ENCODE peak calls at places on chromosomes 2 and 18, in seven cellular contexts. O, U, P, D, K, S and Q are unnamed samples.

GRCh38 chr2:47241715-47242114 is 86.6 kb upstream of the STPG4 start:
- DNase-seq in O (no peak), S (no peak), P (no peak), K (no peak), D (no peak), U (peak; percentile 45), Q (no peak)

GRCh38 chr18:29154758-29155725 is 978.1 kb upstream of the CDH2 start:
- DNase-seq in D (no peak), P (peak; percentile 45), S (no peak), U (no peak), K (no peak), O (no peak), Q (peak; percentile 59)

GRCh38 chr2:209917154-209917771 is 85.2 kb upstream of the RPE start:
- DNase-seq in O (no peak), S (no peak), P (no peak), D (no peak), K (no peak), U (no peak), Q (no peak)

GRCh38 chr2:86706220-86706619 is 13.9 kb upstream of the RMND5A start:
- DNase-seq in D (no peak), S (no peak), U (no peak), K (no peak), O (no peak), P (no peak), Q (no peak)

GRCh38 chr18:21662591-21662990 is 42.0 kb downstream of the ABHD3 start:
- DNase-seq in O (no peak), D (no peak), S (no peak), P (no peak), U (no peak), K (no peak), Q (no peak)

GRCh38 chr18:78638889-78639596 is 340.6 kb upstream of the SALL3 start:
- DNase-seq in K (no peak), S (no peak), O (no peak), P (no peak), U (no peak), D (peak; percentile 21), Q (peak; percentile 72)

GRCh38 chr18:43405097-43405496 is 127.8 kb upstream of the SYT4 start:
- DNase-seq in U (no peak), O (no peak), K (no peak), D (no peak), P (no peak), S (no peak), Q (no peak)

GRCh38 chr2:22487036-22487435 is 897.9 kb upstream of the KLHL29 start:
- DNase-seq in O (no peak), U (no peak), K (no peak), S (no peak), D (no peak), P (no peak), Q (no peak)

GRCh38 chr18:22152093-22152492 is 17.3 kb upstream of the GATA6 start:
- DNase-seq in P (no peak), D (no peak), S (no peak), K (no peak), U (no peak), O (no peak), Q (no peak)

GRCh38 chr18:35519148-35519899 is 21.6 kb upstream of the INO80C start:
- DNase-seq in K (no peak), U (no peak), P (no peak), S (no peak), D (no peak), O (no peak), Q (no peak)

GRCh38 chr2:77156599-77156998 is 365.6 kb downstream of the LRRTM4 start:
- DNase-seq in K (no peak), U (no peak), O (no peak), D (no peak), S (no peak), P (no peak), Q (no peak)

GRCh38 chr2:60463249-60463648 is 90.2 kb downstream of the BCL11A start:
- DNase-seq in P (no peak), D (no peak), K (no peak), S (no peak), O (no peak), U (peak; percentile 49), Q (no peak)

GRCh38 chr2:24824966-24825882 is 32.0 kb downstream of the CENPO start:
- DNase-seq in S (no peak), U (no peak), D (peak; percentile 24), K (no peak), P (peak; percentile 60), O (no peak), Q (no peak)

DNA sequence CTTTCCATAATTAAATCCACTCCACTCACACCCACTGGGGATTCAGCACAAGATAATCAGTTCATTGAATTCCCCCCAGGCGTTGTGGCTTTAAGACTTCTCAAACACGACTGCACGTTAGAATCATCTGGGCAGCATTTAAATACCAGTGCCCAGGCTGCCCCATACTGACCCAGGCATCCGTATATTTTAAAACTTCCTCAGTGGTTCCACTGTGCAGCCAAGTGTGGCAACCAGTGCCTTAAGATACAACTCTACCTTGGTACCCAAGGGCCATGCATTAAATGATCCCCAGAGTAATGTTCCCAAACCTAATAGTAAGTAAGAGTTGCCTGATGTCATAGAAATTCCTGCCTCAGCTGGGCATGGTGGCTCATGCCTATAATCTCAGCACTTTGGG is 54.3 kb upstream of the BZW1 start:
- DNase-seq in O (no peak), D (no peak), S (no peak), P (no peak), K (no peak), U (no peak), Q (no peak)
- H3K4me3 ChIP-seq in O (no peak overlapping the region), D (no peak overlapping the region), S (no peak overlapping the region), P (no peak overlapping the region), K (no peak overlapping the region), U (no peak overlapping the region), Q (no peak overlapping the region)

GRCh38 chr2:202033317-202034248 is at the start of gene FZD7:
- DNase-seq in S (peak; percentile 86), K (peak; percentile 91), P (peak; percentile 89), O (peak; percentile 94), U (peak; percentile 95), D (peak; percentile 91), Q (peak; percentile 94)

GRCh38 chr2:202036601-202037037 is 3.0 kb downstream of the FZD7 start:
- DNase-seq in D (no peak), O (no peak), U (peak; percentile 45), S (no peak), K (no peak), P (no peak), Q (no peak)

GRCh38 chr2:202034249-202035088 is 814 bp downstream of the FZD7 start:
- DNase-seq in U (peak; percentile 59), O (peak; percentile 21), P (peak; percentile 52), K (no peak), D (no peak), S (no peak), Q (peak; percentile 30)

GRCh38 chr2:202035941-202036372 is 2.3 kb downstream of the FZD7 start:
- DNase-seq in O (no peak), S (no peak), P (no peak), U (no peak), D (no peak), K (no peak), Q (peak; percentile 9)

DNA sequence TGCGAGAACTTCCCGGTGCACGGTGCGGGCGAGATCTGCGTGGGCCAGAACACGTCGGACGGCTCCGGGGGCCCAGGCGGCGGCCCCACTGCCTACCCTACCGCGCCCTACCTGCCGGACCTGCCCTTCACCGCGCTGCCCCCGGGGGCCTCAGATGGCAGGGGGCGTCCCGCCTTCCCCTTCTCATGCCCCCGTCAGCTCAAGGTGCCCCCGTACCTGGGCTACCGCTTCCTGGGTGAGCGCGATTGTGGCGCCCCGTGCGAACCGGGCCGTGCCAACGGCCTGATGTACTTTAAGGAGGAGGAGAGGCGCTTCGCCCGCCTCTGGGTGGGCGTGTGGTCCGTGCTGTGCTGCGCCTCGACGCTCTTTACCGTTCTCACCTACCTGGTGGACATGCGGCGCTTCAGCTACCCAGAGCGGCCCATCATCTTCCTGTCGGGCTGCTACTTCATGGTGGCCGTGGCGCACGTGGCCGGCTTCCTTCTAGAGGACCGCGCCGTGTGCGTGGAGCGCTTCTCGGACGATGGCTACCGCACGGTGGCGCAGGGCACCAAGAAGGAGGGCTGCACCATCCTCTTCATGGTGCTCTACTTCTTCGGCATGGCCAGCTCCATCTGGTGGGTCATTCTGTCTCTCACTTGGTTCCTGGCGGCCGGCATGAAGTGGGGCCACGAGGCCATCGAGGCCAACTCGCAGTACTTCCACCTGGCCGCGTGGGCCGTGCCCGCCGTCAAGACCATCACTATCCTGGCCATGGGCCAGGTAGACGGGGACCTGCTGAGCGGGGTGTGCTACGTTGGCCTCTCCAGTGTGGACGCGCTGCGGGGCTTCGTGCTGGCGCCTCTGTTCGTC is 1.7 kb downstream of the FZD7 start:
- DNase-seq in S (no peak), P (no peak), U (peak; percentile 81), D (peak; percentile 43), O (peak; percentile 60), K (peak; percentile 63), Q (peak; percentile 54)
- H3K4me1 ChIP-seq in S (peaks cover 36% of the 10 kb centered on the region), P (peaks cover 49% of the 10 kb centered on the region), U (peaks cover 18% of the 10 kb centered on the region), D (peaks cover 58% of the 10 kb centered on the region), O (peaks cover 40% of the 10 kb centered on the region), K (no peaks in the 10 kb centered on the region), Q (no peaks in the 10 kb centered on the region)

GRCh38 chr2:109612991-109613921 is 510 bp downstream of the SEPTIN10 start:
- DNase-seq in S (no peak), K (no peak), P (peak; percentile 41), D (peak; percentile 39), O (peak; percentile 63), U (peak; percentile 81), Q (peak; percentile 30)
- TF ChIP-seq POLR2A in S (no peak), K (no peak), P (peak; percentile 59), D (no peak), O (no peak), U (no peak), Q (no peak)

GRCh38 chr2:134592380-134592779 is 126.4 kb downstream of the TMEM163 start:
- DNase-seq in K (no peak), D (no peak), O (no peak), P (no peak), S (no peak), U (no peak), Q (no peak)

GRCh38 chr2:134594399-134594798 is 124.4 kb downstream of the TMEM163 start:
- DNase-seq in K (no peak), U (no peak), O (no peak), D (no peak), P (no peak), S (no peak), Q (no peak)

GRCh38 chr2:134590679-134591078 is 128.1 kb downstream of the TMEM163 start:
- DNase-seq in S (no peak), U (no peak), K (no peak), P (no peak), D (no peak), O (no peak), Q (no peak)

GRCh38 chr2:134588556-134588955 is 130.2 kb downstream of the TMEM163 start:
- DNase-seq in U (no peak), D (no peak), P (no peak), S (no peak), K (no peak), O (no peak), Q (no peak)

GRCh38 chr2:134593500-134593899 is 125.3 kb downstream of the TMEM163 start:
- DNase-seq in K (no peak), S (no peak), D (no peak), U (no peak), P (no peak), O (no peak), Q (no peak)
- H3K4me3 ChIP-seq in K (no peak overlapping the region), S (no peak overlapping the region), D (no peak overlapping the region), U (no peak overlapping the region), P (no peak overlapping the region), O (no peak overlapping the region), Q (no peak overlapping the region)

DNA sequence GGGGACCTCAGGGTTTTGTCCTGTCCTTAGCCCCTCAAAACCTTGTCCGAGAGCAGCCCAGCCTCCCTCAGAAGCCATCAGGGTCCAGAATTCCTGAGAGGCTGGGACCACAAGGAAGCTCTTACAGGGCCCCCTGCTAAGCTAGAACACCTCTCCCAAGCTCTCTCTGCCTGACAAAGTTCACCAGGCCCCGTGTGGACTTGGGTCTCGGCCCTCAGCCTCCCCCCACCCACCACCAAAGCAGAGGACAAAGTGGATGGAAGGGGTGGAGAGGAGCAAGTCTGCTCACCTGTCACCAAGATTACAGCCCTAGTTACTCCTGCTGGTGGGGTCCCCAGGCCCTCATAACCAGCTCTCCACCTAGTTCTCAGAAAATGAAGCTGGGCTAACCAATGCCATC is 16.8 kb downstream of the RAB11FIP5 start:
- DNase-seq in U (no peak), P (no peak), S (no peak), O (no peak), D (no peak), K (no peak), Q (no peak)
- H3K4me1 ChIP-seq in U (no peaks in the 10 kb centered on the region), P (no peaks in the 10 kb centered on the region), S (no peaks in the 10 kb centered on the region), O (no peaks in the 10 kb centered on the region), D (peaks cover 36% of the 10 kb centered on the region), K (no peaks in the 10 kb centered on the region), Q (no peaks in the 10 kb centered on the region)